ENCODE peak calls at places on chromosomes 4 and X, in four cellular contexts. E is psoas muscle, J is progenitor cell of endocrine pancreas, R is IMR-90. X is an unnamed sample.

GRCh38 chr4:79445371-79445781 is 37.3 kb upstream of the GK2 start:
- DNase-seq in J (no peak), R (no peak), E (no peak), X (no peak)

GRCh38 chrX:49844622-49845021 is 15.5 kb downstream of the PAGE4 start:
- DNase-seq in R (no peak), E (no peak), J (no peak), X (no peak)

GRCh38 chr4:37706032-37706431 is 19.9 kb upstream of the RELL1 start:
- DNase-seq in R (no peak), E (no peak), J (no peak), X (no peak)

GRCh38 chr4:26127851-26128337 is 192.9 kb upstream of the RBPJ start:
- DNase-seq in E (no peak), R (no peak), J (no peak), X (no peak)

GRCh38 chr4:184400375-184400870 is 73.9 kb downstream of the IRF2 start:
- DNase-seq in E (peak), J (no peak), R (peak), X (no peak)

GRCh38 chr4:5409980-5410618 is 298.3 kb downstream of the EVC2 start:
- DNase-seq in R (no peak), E (no peak), J (no peak), X (no peak)

GRCh38 chr4:120671538-120671937 is 251.0 kb downstream of the PRDM5 start:
- DNase-seq in E (no peak), R (no peak), J (no peak), X (no peak)

GRCh38 chr4:144421839-144422565 is 224.0 kb upstream of the HHIP start:
- DNase-seq in E (no peak), J (no peak), R (no peak), X (no peak)

GRCh38 chr4:1345905-1346780 is 865 bp upstream of the UVSSA start:
- DNase-seq in R (peak), E (peak), J (peak), X (no peak)

GRCh38 chr4:98506462-98507132 is 151.8 kb downstream of the TSPAN5 start:
- DNase-seq in R (no peak), J (no peak), E (no peak), X (no peak)

GRCh38 chr4:121408-122084 is 2.8 kb upstream of the ZNF718 start:
- DNase-seq in E (no peak), J (no peak), R (no peak), X (no peak)

GRCh38 chrX:121389976-121390709 is 342.7 kb downstream of the GLUD2 start:
- DNase-seq in R (no peak), E (no peak), J (no peak), X (peak)

GRCh38 chrX:132612990-132613564 is 124.2 kb upstream of the MBNL3 start:
- DNase-seq in J (peak), R (peak), E (peak), X (peak)

GRCh38 chrX:25005382-25006185 is 10.2 kb downstream of the ARX start:
- DNase-seq in E (peak), J (no peak), R (no peak), X (no peak)

GRCh38 chr4:10114607-10115006 is 2.0 kb downstream of the WDR1 start:
- DNase-seq in E (no peak), J (no peak), R (no peak), X (no peak)

GRCh38 chrX:18194688-18195087 is 26.0 kb downstream of the BEND2 start:
- DNase-seq in E (no peak), J (no peak), R (no peak), X (no peak)

GRCh38 chrX:153408221-153408721 is 3.0 kb upstream of the ZFP92 start:
- DNase-seq in E (peak), J (no peak), R (no peak), X (no peak)

GRCh38 chrX:40931921-40932320 is 153.3 kb upstream of the USP9X start:
- DNase-seq in J (no peak), R (no peak), E (no peak), X (no peak)

GRCh38 chrX:7170903-7171302 is 22.9 kb upstream of the PUDP start:
- DNase-seq in R (no peak), J (no peak), E (no peak), X (no peak)

GRCh38 chr4:67746797-67747495 is 7.2 kb downstream of the GNRHR start:
- DNase-seq in J (no peak), E (no peak), R (peak), X (peak)

GRCh38 chrX:53798281-53798680 is 111.8 kb upstream of the HUWE1 start:
- DNase-seq in R (no peak), J (no peak), E (no peak), X (no peak)

GRCh38 chr4:5747746-5748365 is 36.9 kb downstream of the EVC start:
- DNase-seq in J (no peak), R (peak), E (no peak), X (no peak)

GRCh38 chr4:28490669-28491068 is 1630.0 kb downstream of the STIM2 start:
- DNase-seq in E (no peak), J (no peak), R (peak), X (no peak)

GRCh38 chr4:140901736-140902336 is 145.7 kb upstream of the TBC1D9 start:
- DNase-seq in J (no peak), E (no peak), R (no peak), X (no peak)

GRCh38 chr4:19698961-19699360 is 552.7 kb upstream of the SLIT2 start:
- DNase-seq in E (no peak), R (no peak), J (no peak), X (no peak)

GRCh38 chrX:50721771-50722521 is 92.0 kb downstream of the SHROOM4 start:
- DNase-seq in E (no peak), R (no peak), J (no peak), X (no peak)

GRCh38 chr4:186134254-186134653 is 29.8 kb downstream of the FAM149A start:
- DNase-seq in E (no peak), J (no peak), R (no peak), X (no peak)

GRCh38 chr4:20629180-20630115 is 70.8 kb upstream of the PACRGL start:
- DNase-seq in E (no peak), J (no peak), R (no peak), X (no peak)

GRCh38 chr4:119477412-119478053 is 151.1 kb downstream of the PDE5A start:
- DNase-seq in J (no peak), R (peak), E (no peak), X (no peak)

X was measured in HCT116.